ENCODE peak calls at places on chromosomes 11 and 22, in four cellular contexts. One of them, this sample, is unnamed.

GRCh38 chr22:46674367-46674781 is 54.2 kb downstream of the GRAMD4 start:
- DNase-seq in fibroblast of lung: no peak
- DNase-seq in GM23338: no peak
- DNase-seq in osteoblast: no peak
- DNase-seq in this sample: no peak

GRCh38 chr11:60498853-60499252 is 6.3 kb downstream of the MS4A12 start:
- DNase-seq in osteoblast: no peak
- DNase-seq in fibroblast of lung: no peak
- DNase-seq in GM23338: no peak
- DNase-seq in this sample: no peak

GRCh38 chr22:37303821-37304274 is 21.5 kb downstream of the CYTH4 start:
- DNase-seq in osteoblast: peak; percentile 99
- DNase-seq in GM23338: no peak
- DNase-seq in fibroblast of lung: peak; percentile 92
- DNase-seq in this sample: no peak

GRCh38 chr22:44382461-44383038 is 69.8 kb upstream of the SHISAL1 start:
- DNase-seq in osteoblast: peak; percentile 63
- DNase-seq in GM23338: no peak
- DNase-seq in fibroblast of lung: no peak
- DNase-seq in this sample: no peak

GRCh38 chr11:59756845-59757244 is 1.7 kb downstream of the STX3 start:
- DNase-seq in GM23338: peak; percentile 16
- DNase-seq in fibroblast of lung: peak; percentile 20
- DNase-seq in osteoblast: peak; percentile 89
- DNase-seq in this sample: no peak

GRCh38 chr11:120717042-120717441 is 205.5 kb downstream of the GRIK4 start:
- DNase-seq in GM23338: no peak
- DNase-seq in osteoblast: peak; percentile 41
- DNase-seq in fibroblast of lung: no peak
- DNase-seq in this sample: no peak

GRCh38 chr11:11978098-11978637 is 30.3 kb downstream of the DKK3 start:
- DNase-seq in fibroblast of lung: no peak
- DNase-seq in osteoblast: no peak
- DNase-seq in GM23338: no peak
- DNase-seq in this sample: no peak

GRCh38 chr11:64076764-64077163 is 41.0 kb downstream of the FLRT1 start:
- DNase-seq in GM23338: no peak
- DNase-seq in osteoblast: no peak
- DNase-seq in fibroblast of lung: no peak
- DNase-seq in this sample: no peak

GRCh38 chr11:8341966-8342365 is 78.3 kb upstream of the LMO1 start:
- DNase-seq in osteoblast: peak; percentile 52
- DNase-seq in GM23338: no peak
- DNase-seq in fibroblast of lung: no peak
- DNase-seq in this sample: no peak

GRCh38 chr11:69215784-69216415 is 60.2 kb downstream of the SMIM38 start:
- DNase-seq in fibroblast of lung: peak; percentile 56
- DNase-seq in GM23338: no peak
- DNase-seq in osteoblast: peak; percentile 83
- DNase-seq in this sample: no peak

GRCh38 chr11:118048472-118049370 is 28.2 kb upstream of the TMPRSS4 start:
- DNase-seq in fibroblast of lung: no peak
- DNase-seq in GM23338: no peak
- DNase-seq in osteoblast: no peak
- DNase-seq in this sample: no peak

GRCh38 chr11:92793189-92793588 is 176.3 kb upstream of the MTNR1B start:
- DNase-seq in GM23338: peak; percentile 49
- DNase-seq in osteoblast: no peak
- DNase-seq in fibroblast of lung: no peak
- DNase-seq in this sample: peak; percentile 77

GRCh38 chr11:16804104-16804947 is 65.9 kb downstream of the C11orf58 start:
- DNase-seq in fibroblast of lung: peak; percentile 20
- DNase-seq in GM23338: no peak
- DNase-seq in osteoblast: no peak
- DNase-seq in this sample: no peak

GRCh38 chr11:66869471-66869870 is 12.6 kb downstream of the LRFN4 start:
- DNase-seq in GM23338: no peak
- DNase-seq in osteoblast: peak; percentile 61
- DNase-seq in fibroblast of lung: no peak
- DNase-seq in this sample: no peak

GRCh38 chr11:67370351-67371076 is 2.9 kb downstream of the CLCF1 start:
- DNase-seq in GM23338: no peak
- DNase-seq in fibroblast of lung: peak; percentile 59
- DNase-seq in osteoblast: peak; percentile 94
- DNase-seq in this sample: peak; percentile 53

GRCh38 chr11:45664376-45665205 is 831 bp downstream of the CHST1 start:
- DNase-seq in osteoblast: peak; percentile 91
- DNase-seq in GM23338: peak; percentile 58
- DNase-seq in fibroblast of lung: no peak
- DNase-seq in this sample: peak; percentile 50

GRCh38 chr22:30883586-30884145 is 84.9 kb downstream of the MORC2 start:
- DNase-seq in osteoblast: peak; percentile 62
- DNase-seq in GM23338: no peak
- DNase-seq in fibroblast of lung: no peak
- DNase-seq in this sample: no peak

GRCh38 chr11:79708319-79708928 is 267.6 kb upstream of the TENM4 start:
- DNase-seq in fibroblast of lung: peak; percentile 26
- DNase-seq in osteoblast: peak; percentile 75
- DNase-seq in GM23338: peak; percentile 79
- DNase-seq in this sample: peak; percentile 72

GRCh38 chr11:68796779-68797178 is 44.9 kb downstream of the CPT1A start:
- DNase-seq in GM23338: no peak
- DNase-seq in osteoblast: no peak
- DNase-seq in fibroblast of lung: peak; percentile 20
- DNase-seq in this sample: no peak

GRCh38 chr22:20254975-20255946 is 12.9 kb downstream of the RTN4R start:
- DNase-seq in osteoblast: no peak
- DNase-seq in GM23338: no peak
- DNase-seq in fibroblast of lung: no peak
- DNase-seq in this sample: no peak

GRCh38 chr11:79466411-79466810 is 25.6 kb upstream of the TENM4 start:
- DNase-seq in fibroblast of lung: peak; percentile 84
- DNase-seq in GM23338: no peak
- DNase-seq in osteoblast: peak; percentile 78
- DNase-seq in this sample: no peak

GRCh38 chr11:108199446-108200321 is 22.8 kb downstream of the NPAT start:
- DNase-seq in osteoblast: peak; percentile 75
- DNase-seq in GM23338: peak; percentile 16
- DNase-seq in fibroblast of lung: peak; percentile 72
- DNase-seq in this sample: no peak

GRCh38 chr22:49270595-49271368 is 556.9 kb downstream of the BRD1 start:
- DNase-seq in osteoblast: no peak
- DNase-seq in GM23338: no peak
- DNase-seq in fibroblast of lung: no peak
- DNase-seq in this sample: no peak

GRCh38 chr11:75555079-75555811 is 6.8 kb upstream of the SERPINH1 start:
- DNase-seq in GM23338: no peak
- DNase-seq in osteoblast: no peak
- DNase-seq in fibroblast of lung: no peak
- DNase-seq in this sample: no peak

DNA sequence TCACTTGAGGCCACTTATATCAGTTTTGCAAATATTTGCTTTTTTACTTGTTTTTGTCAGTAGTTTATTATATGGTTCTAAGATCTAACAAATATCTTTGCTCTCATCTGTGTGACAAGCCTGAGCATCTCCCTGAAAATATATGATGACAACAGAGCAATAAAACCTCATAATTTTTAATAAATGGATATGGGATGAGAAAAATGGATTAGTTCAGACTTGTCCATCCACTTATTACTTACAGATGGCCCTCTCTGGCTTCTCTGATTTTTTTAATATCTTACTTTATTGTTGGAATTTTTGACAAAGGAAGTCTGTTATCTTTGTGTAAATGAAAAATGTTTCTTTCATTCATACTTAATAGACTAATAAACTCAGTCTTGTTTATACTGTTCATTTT is 491.4 kb upstream of the RAG2 start:
- DNase-seq in GM23338: no peak
- DNase-seq in osteoblast: no peak
- DNase-seq in fibroblast of lung: no peak
- DNase-seq in this sample: no peak
- H3K4me3 ChIP-seq in GM23338: no peak overlapping the region
- H3K4me3 ChIP-seq in osteoblast: no peak overlapping the region
- H3K4me3 ChIP-seq in fibroblast of lung: no peak overlapping the region
- H3K4me3 ChIP-seq in this sample: no peak overlapping the region

GRCh38 chr11:117020287-117020686 is 77.9 kb downstream of the SIK3 start:
- DNase-seq in fibroblast of lung: no peak
- DNase-seq in GM23338: no peak
- DNase-seq in osteoblast: no peak
- DNase-seq in this sample: no peak

GRCh38 chr11:117022526-117022925 is 75.7 kb downstream of the SIK3 start:
- DNase-seq in fibroblast of lung: no peak
- DNase-seq in osteoblast: no peak
- DNase-seq in GM23338: no peak
- DNase-seq in this sample: no peak

GRCh38 chr11:117023178-117023577 is 75.0 kb downstream of the SIK3 start:
- DNase-seq in fibroblast of lung: no peak
- DNase-seq in GM23338: no peak
- DNase-seq in osteoblast: no peak
- DNase-seq in this sample: no peak

GRCh38 chr11:117019871-117020270 is 78.4 kb downstream of the SIK3 start:
- DNase-seq in fibroblast of lung: no peak
- DNase-seq in GM23338: no peak
- DNase-seq in osteoblast: no peak
- DNase-seq in this sample: no peak

DNA sequence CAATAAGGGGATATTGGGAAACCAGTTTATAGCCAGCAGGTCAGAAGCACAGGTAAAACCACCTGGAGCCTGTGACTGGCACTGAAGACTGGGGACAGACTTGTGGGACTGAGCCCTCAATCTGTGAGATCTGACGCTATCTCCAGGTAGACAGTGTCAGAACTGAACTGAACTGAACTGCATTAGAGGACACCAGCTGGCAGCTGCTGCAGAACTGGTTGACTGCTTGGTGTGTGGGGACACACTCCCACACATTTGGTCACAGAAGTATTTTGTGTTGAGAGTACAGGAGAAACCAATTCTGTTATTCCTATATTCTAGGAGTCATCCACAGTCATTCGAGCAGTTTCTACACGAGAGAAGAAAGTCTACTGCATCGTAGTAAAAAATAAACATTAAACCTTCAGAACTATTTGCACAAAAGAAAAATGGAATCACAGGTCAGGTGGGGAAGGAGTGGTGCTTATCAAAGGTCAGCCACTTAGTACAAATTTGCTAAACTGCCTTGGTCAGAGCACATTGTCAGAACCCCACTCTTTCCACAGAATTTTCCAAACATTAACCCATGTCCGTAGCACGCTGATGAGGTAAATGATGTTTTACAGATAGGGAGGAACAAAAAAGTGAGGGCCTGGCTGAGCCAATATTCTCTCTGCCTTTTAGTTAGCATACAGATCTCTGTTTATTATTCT is 77.2 kb downstream of the SIK3 start:
- DNase-seq in fibroblast of lung: no peak
- DNase-seq in osteoblast: no peak
- DNase-seq in GM23338: no peak
- DNase-seq in this sample: no peak
- H4K20me1 ChIP-seq in fibroblast of lung: no peaks in the 10 kb centered on the region
- H4K20me1 ChIP-seq in osteoblast: peaks cover 36% of the 10 kb centered on the region
- H4K20me1 ChIP-seq in GM23338: peaks cover 18% of the 10 kb centered on the region
- H4K20me1 ChIP-seq in this sample: peaks cover 55% of the 10 kb centered on the region

DNA sequence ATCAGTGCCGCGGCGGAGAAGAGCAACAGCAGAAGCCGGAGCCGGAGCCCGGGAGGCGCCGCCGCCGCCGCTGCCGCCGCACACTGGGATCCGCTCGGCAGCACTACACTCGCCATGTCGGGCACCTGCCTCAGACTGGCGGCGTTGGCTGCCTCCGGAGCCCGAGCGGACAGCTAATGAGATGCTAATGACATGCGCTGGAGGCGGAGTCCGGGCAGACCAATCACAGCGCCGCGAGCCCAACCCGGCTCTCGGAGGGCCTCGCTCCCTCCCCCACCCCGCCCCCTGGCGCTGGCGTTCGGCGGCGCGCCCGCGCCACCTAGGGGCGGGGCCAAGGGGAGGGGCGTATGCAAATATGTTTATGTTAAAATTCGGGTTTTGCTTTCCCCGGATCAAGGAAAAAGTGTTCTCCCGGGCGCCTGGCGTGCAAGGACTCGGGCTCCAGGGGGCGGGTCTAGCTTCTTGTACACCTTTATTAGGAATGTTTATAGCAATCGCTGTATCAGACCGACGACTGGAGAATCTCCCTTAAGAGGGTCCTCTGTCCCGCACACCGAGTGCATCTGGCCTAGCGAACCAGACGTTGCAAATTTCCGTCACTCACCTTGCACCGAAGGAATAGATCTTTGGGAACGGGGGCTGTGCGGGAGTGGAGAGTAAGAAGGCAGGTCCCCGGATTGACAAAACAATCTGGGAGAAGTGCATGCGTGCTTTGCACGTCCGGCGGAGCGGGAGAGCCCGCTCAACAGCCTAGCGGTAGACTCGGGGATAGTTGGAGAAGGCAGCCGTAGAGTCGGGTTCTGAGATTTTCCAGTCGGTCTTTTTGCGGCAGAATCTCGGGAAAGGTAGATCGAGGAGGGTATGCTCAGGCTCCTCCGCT is at the start of gene CADM1:
- DNase-seq in fibroblast of lung: peak; percentile 95
- DNase-seq in GM23338: peak; percentile 98
- DNase-seq in osteoblast: peak; percentile 93
- DNase-seq in this sample: peak; percentile 99
- H3K4me2 ChIP-seq in fibroblast of lung: peak within 1 kb of the TSS; percentile 79
- H3K4me2 ChIP-seq in GM23338: peak within 1 kb of the TSS; percentile 95
- H3K4me2 ChIP-seq in osteoblast: peak within 1 kb of the TSS; percentile 86
- H3K4me2 ChIP-seq in this sample: peak within 1 kb of the TSS; percentile 99

GRCh38 chr11:114615448-114616361 is 20.1 kb upstream of the NXPE4 start:
- DNase-seq in fibroblast of lung: no peak
- DNase-seq in osteoblast: no peak
- DNase-seq in GM23338: no peak
- DNase-seq in this sample: no peak
- H3K4me3 ChIP-seq in fibroblast of lung: no peak overlapping the region
- H3K4me3 ChIP-seq in osteoblast: no peak overlapping the region
- H3K4me3 ChIP-seq in GM23338: no peak overlapping the region
- H3K4me3 ChIP-seq in this sample: no peak overlapping the region

DNA sequence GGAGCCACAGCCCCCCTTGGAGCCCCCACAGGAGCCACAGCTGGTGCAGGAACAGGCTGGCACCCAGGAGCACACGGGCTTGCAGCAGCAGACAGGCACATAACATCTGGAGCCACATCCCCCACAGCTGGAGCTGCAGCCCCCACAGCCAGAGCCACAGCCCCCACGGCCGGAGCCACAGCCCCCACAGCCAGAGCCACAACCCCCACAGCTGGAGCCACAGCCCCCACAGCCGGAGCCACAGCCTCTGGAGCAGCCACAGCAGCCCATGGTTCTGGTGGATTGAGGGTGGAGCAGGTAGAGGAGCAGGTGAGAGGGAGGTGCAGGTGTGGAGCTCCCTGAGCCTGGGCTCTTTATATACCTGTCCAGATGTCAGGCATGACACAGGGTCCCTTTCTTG is at the start of gene KRTAP5-2:
- DNase-seq in osteoblast: no peak
- DNase-seq in GM23338: no peak
- DNase-seq in fibroblast of lung: no peak
- DNase-seq in this sample: no peak
- H4K20me1 ChIP-seq in osteoblast: no peaks in the 10 kb centered on the region
- H4K20me1 ChIP-seq in GM23338: no peaks in the 10 kb centered on the region
- H4K20me1 ChIP-seq in fibroblast of lung: no peaks in the 10 kb centered on the region
- H4K20me1 ChIP-seq in this sample: no peaks in the 10 kb centered on the region

This sample was measured in neural progenitor cell.